ENCODE peak calls at places on chromosome 4, in five cellular contexts. P, D, M, R and K are unnamed samples.

GRCh38 chr4:155342142-155342541 is 34.6 kb downstream of the MAP9 start:
- DNase-seq in P (no peak), R (no peak), M (no peak), D (peak; percentile 58), K (peak; percentile 38)

GRCh38 chr4:73446336-73446938 is 10.4 kb downstream of the AFP start:
- DNase-seq in R (peak; percentile 36), D (peak; percentile 52), M (no peak), P (peak; percentile 40), K (peak; percentile 46)

GRCh38 chr4:8766610-8767009 is 105.0 kb downstream of the HMX1 start:
- DNase-seq in D (no peak), R (peak; percentile 7), M (peak; percentile 62), P (no peak), K (no peak)

GRCh38 chr4:7189475-7190277 is 2.7 kb upstream of the SORCS2 start:
- DNase-seq in D (no peak), M (peak; percentile 27), P (no peak), R (no peak), K (no peak)

GRCh38 chr4:4625488-4625887 is 83.6 kb upstream of the STX18 start:
- DNase-seq in R (peak; percentile 76), P (no peak), D (peak; percentile 31), M (no peak), K (no peak)

GRCh38 chr4:148651991-148652390 is 209.8 kb upstream of the NR3C2 start:
- DNase-seq in P (no peak), D (no peak), M (no peak), R (no peak), K (no peak)

GRCh38 chr4:40622913-40623312 is 6.8 kb downstream of the RBM47 start:
- DNase-seq in M (no peak), R (no peak), P (no peak), D (no peak), K (no peak)

GRCh38 chr4:140943887-140944515 is 187.8 kb upstream of the TBC1D9 start:
- DNase-seq in R (no peak), M (no peak), D (peak; percentile 85), P (no peak), K (peak; percentile 73)

GRCh38 chr4:61583696-61584095 is 383.6 kb downstream of the ADGRL3 start:
- DNase-seq in R (no peak), M (no peak), D (peak; percentile 68), P (no peak), K (peak; percentile 84)

GRCh38 chr4:38128478-38129451 is 168.6 kb downstream of the PTTG2 start:
- DNase-seq in R (no peak), P (no peak), D (peak; percentile 79), M (no peak), K (no peak)

GRCh38 chr4:7073526-7074390 is 5.9 kb upstream of the GRPEL1 start:
- DNase-seq in P (peak; percentile 49), R (peak; percentile 82), M (no peak), D (peak; percentile 30), K (peak; percentile 62)

GRCh38 chr4:184906480-184907097 is 80.8 kb upstream of the ACSL1 start:
- DNase-seq in R (no peak), D (no peak), M (no peak), P (no peak), K (no peak)

GRCh38 chr4:143399113-143399949 is 62.7 kb downstream of the GAB1 start:
- DNase-seq in D (peak; percentile 29), R (no peak), M (no peak), P (peak; percentile 72), K (peak; percentile 38)

GRCh38 chr4:118981171-118981838 is 92.7 kb downstream of the SYNPO2 start:
- DNase-seq in M (no peak), P (no peak), D (no peak), R (no peak), K (peak; percentile 84)

GRCh38 chr4:173226401-173226888 is 57.8 kb downstream of the GALNT7 start:
- DNase-seq in P (no peak), R (no peak), M (no peak), D (no peak), K (no peak)

GRCh38 chr4:163623787-163624186 is 129.3 kb downstream of the TMA16 start:
- DNase-seq in D (no peak), P (no peak), R (no peak), M (no peak), K (no peak)

GRCh38 chr4:110049951-110050925 is 137.6 kb downstream of the EGF start:
- DNase-seq in R (no peak), D (peak; percentile 58), P (peak; percentile 46), M (no peak), K (peak; percentile 65)